ENCODE peak calls at places on chromosomes 7 and 10, in five cellular contexts. A, W, L, H and J are unnamed samples.

GRCh38 chr10:62692085-62692484 is 112.4 kb upstream of the ADO start:
- DNase-seq in L (no peak), H (no peak), A (no peak), W (no peak), J (no peak)

GRCh38 chr7:50068850-50069551 is 24.0 kb downstream of the ZPBP start:
- DNase-seq in H (no peak), L (peak), A (no peak), W (no peak), J (peak)

GRCh38 chr7:128810473-128810872 is 18.7 kb downstream of the CCDC136 start:
- DNase-seq in A (no peak), W (no peak), H (no peak), L (no peak), J (no peak)

GRCh38 chr10:47314416-47314970 is 7.8 kb upstream of the GDF2 start:
- DNase-seq in W (no peak), A (no peak), H (no peak), L (no peak), J (no peak)

GRCh38 chr7:33998487-33998886 is 93.1 kb downstream of the BMPER start:
- DNase-seq in H (no peak), A (peak), W (no peak), L (no peak), J (no peak)

GRCh38 chr10:7853226-7853891 is 35.1 kb downstream of the TAF3 start:
- DNase-seq in L (no peak), A (no peak), H (no peak), W (no peak), J (no peak)

GRCh38 chr10:87585565-87586514 is 73.8 kb upstream of the PAPSS2 start:
- DNase-seq in W (no peak), A (peak), L (peak), H (no peak), J (no peak)

GRCh38 chr7:38756521-38756920 is 125.3 kb upstream of the AMPH start:
- DNase-seq in L (no peak), H (no peak), W (no peak), A (no peak), J (no peak)

GRCh38 chr10:120492366-120492765 is 35.3 kb downstream of the PLPP4 start:
- DNase-seq in W (no peak), A (no peak), H (no peak), L (no peak), J (no peak)

GRCh38 chr7:134419085-134419484 is 39.8 kb downstream of the AKR1B1 start:
- DNase-seq in A (peak), W (no peak), L (no peak), H (no peak), J (no peak)

GRCh38 chr7:126483972-126484371 is 768.8 kb downstream of the GRM8 start:
- DNase-seq in L (no peak), W (no peak), A (no peak), H (no peak), J (no peak)

GRCh38 chr7:47301078-47301477 is 280.8 kb downstream of the TNS3 start:
- DNase-seq in W (no peak), H (no peak), A (no peak), L (no peak), J (no peak)

GRCh38 chr7:85890244-85890811 is 703.5 kb upstream of the SEMA3D start:
- DNase-seq in W (no peak), A (peak), H (no peak), L (peak), J (no peak)

GRCh38 chr10:75957721-75958120 is 526.3 kb downstream of the LRMDA start:
- DNase-seq in L (no peak), H (no peak), A (no peak), W (no peak), J (no peak)

GRCh38 chr10:30368065-30368718 is 19.1 kb upstream of the MTPAP start:
- DNase-seq in H (no peak), A (no peak), L (no peak), W (no peak), J (no peak)

GRCh38 chr7:99987846-99988245 is 12.0 kb upstream of the AZGP1 start:
- DNase-seq in W (no peak), A (no peak), L (no peak), H (no peak), J (no peak)
- TF ChIP-seq CEBPB in W (no peak), A (no peak), L (no peak), H (no peak), J (no peak)

GRCh38 chr7:44244282-44244681 is 43.5 kb downstream of the YKT6 start:
- DNase-seq in W (no peak), H (peak), L (no peak), A (no peak), J (no peak)
- TF ChIP-seq YY1 in W (no peak), H (no peak), L (no peak), A (no peak), J (peak)

GRCh38 chr10:119207713-119208552 is 562 bp downstream of the GRK5 start:
- DNase-seq in L (no peak), A (peak), W (no peak), H (no peak), J (no peak)

GRCh38 chr10:119205926-119206602 is 1.3 kb upstream of the GRK5 start:
- DNase-seq in H (peak), L (no peak), W (no peak), A (peak), J (no peak)

GRCh38 chr10:119208553-119208940 is 1.2 kb downstream of the GRK5 start:
- DNase-seq in L (no peak), A (no peak), W (no peak), H (no peak), J (no peak)

GRCh38 chr10:119207367-119207668 is at the start of gene GRK5:
- DNase-seq in A (peak), L (peak), H (peak), W (peak), J (peak)

GRCh38 chr10:119206603-119207366 is 586 bp upstream of the GRK5 start:
- DNase-seq in A (no peak), H (peak), W (no peak), L (no peak), J (no peak)
- TF ChIP-seq CEBPB in A (no peak), H (no peak), W (no peak), L (no peak), J (no peak)

GRCh38 chr10:103732339-103732738 is 123.0 kb downstream of the SH3PXD2A start:
- DNase-seq in A (no peak), L (no peak), H (no peak), W (no peak), J (no peak)
- TF ChIP-seq YY1 in A (no peak), L (no peak), H (no peak), W (no peak), J (no peak)

GRCh38 chr7:112635742-112636141 is 154.5 kb downstream of the TMEM168 start:
- DNase-seq in H (no peak), W (no peak), L (no peak), A (no peak), J (no peak)

GRCh38 chr7:112634107-112634506 is 153.3 kb downstream of the LSMEM1 start:
- DNase-seq in A (no peak), L (no peak), H (no peak), W (no peak), J (no peak)

DNA sequence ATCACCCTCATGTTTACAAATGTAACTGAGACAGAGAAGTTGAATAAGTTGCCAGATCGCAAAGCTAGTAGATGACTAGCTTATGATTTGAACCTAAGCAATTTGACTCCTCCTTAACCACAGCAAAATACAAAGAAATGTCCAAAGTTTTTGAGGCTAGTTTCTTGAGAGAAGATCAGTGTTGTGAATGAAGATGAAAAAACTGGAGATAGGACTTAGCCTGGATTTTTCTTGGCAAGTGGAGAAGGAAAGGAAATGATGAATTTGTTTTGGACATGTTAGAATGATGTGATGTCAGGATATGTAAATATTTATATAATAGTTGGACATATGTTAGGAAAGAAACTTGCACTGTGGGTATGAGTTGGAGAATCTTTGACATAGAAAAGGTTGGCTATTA is 149.8 kb downstream of the LSMEM1 start:
- DNase-seq in A (no peak), W (no peak), H (no peak), L (no peak), J (no peak)
- TF ChIP-seq CEBPB in A (no peak), W (no peak), H (no peak), L (no peak), J (no peak)

DNA sequence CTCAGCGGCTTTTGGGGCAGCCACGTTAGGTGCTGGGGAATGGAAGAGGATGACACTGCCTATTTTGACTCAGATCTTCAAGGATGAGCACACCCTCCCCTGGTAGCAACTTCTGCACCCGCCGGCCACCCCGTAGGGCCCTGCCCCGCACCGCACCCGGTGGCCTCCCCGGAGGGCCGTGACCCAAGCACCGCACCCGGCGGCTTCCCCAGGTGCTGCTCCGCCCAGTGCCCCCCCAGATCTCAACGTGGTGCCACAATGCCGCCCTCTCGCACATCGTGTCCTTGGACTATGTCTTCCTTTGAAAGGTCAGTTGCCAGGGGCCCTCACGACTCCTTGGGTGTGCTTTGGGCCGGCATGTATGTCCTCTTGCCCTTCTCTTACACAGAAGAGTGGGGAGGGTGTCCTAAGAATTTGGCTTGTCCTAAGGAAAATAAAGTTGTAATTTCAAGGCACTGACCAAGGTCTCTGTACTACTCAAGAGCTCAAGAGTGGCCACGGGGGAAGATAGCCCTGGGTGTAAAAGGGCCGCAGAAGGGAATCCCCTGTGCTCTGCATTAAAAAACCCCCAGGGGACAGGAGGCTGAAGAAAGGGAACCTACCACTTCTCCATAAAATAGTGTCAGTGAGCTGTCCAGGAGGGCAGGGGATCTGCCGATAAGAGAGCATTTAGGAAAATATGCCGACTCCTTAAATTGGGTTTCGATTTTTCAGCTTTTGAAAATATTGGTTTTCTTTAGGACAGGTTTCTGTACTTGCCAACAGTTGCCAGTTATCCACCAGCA is 1.6 kb upstream of the LANCL2 start:
- DNase-seq in A (no peak), L (no peak), H (no peak), W (no peak), J (no peak)
- TF ChIP-seq YY1 in A (no peak), L (no peak), H (no peak), W (no peak), J (no peak)

DNA sequence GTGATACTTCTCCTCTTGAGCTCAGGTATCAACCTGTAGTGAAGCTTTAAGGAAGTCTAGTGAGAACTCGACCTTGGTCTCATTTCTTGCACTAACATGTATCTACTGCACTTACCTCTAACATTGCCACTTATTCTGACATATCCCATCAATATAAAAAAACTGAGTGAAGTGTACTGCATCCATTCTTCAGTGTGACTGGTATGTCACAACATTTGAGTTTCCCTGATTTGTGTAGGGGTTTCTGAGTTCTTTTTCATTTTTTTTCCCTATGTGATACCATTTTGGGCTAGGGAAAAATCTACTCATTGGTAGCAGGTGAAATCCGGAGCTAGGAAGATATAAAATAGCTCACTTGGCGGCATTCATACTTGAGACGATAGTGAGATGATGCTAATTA is 274.3 kb downstream of the PRKG1 start:
- DNase-seq in A (no peak), L (no peak), H (no peak), W (no peak), J (no peak)
- TF ChIP-seq CEBPB in A (no peak), L (no peak), H (no peak), W (no peak), J (no peak)

GRCh38 chr10:85992324-85992723 is 374.3 kb downstream of the GRID1 start:
- DNase-seq in W (no peak), L (no peak), A (no peak), H (no peak), J (no peak)

GRCh38 chr10:85993840-85994507 is 372.6 kb downstream of the GRID1 start:
- DNase-seq in L (no peak), A (no peak), H (no peak), W (no peak), J (no peak)

GRCh38 chr10:85997544-85997943 is 369.1 kb downstream of the GRID1 start:
- DNase-seq in H (no peak), A (no peak), W (no peak), L (no peak), J (no peak)

GRCh38 chr10:85993140-85993539 is 373.5 kb downstream of the GRID1 start:
- DNase-seq in A (no peak), L (no peak), W (no peak), H (no peak), J (no peak)

DNA sequence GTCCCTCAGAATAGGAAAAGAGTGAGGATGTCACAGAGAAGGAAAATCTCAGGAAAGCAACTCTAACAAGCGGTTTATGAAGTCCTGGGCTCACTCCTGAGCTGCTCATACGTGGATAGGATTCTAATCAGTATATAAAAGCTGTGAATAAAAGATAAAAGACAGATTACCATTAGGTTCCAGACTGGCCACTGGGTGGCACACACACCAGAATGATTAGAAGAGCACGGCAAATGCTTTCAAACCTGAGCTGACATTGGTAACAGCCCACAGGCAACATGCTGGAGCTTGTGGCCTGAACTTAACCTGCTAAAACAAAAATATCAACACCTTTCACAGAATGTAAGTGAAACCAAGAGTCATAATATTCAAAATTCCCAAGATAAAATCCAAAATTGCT is 370.8 kb downstream of the GRID1 start:
- DNase-seq in W (no peak), L (peak), A (peak), H (no peak), J (peak)
- TF ChIP-seq YY1 in W (no peak), L (no peak), A (no peak), H (no peak), J (no peak)

GRCh38 chr10:50396491-50397311 is 145.4 kb upstream of the ASAH2 start:
- DNase-seq in W (no peak), L (no peak), A (no peak), H (no peak), J (no peak)
- TF ChIP-seq CEBPB in W (no peak), L (no peak), A (no peak), H (no peak), J (no peak)

GRCh38 chr10:58225654-58226053 is 42.0 kb downstream of the IPMK start:
- DNase-seq in W (no peak), A (no peak), L (no peak), H (no peak), J (no peak)

GRCh38 chr10:58217612-58218011 is 50.1 kb downstream of the IPMK start:
- DNase-seq in A (no peak), H (no peak), L (no peak), W (no peak), J (no peak)

GRCh38 chr10:58220769-58221448 is 46.8 kb downstream of the IPMK start:
- DNase-seq in W (no peak), L (no peak), H (no peak), A (no peak), J (no peak)

GRCh38 chr10:58219875-58220274 is 47.8 kb downstream of the IPMK start:
- DNase-seq in H (no peak), A (no peak), W (no peak), L (no peak), J (no peak)
- TF ChIP-seq YY1 in H (no peak), A (no peak), W (no peak), L (no peak), J (no peak)